ENCODE peak calls at places on chromosome X, in seven cellular contexts. D is fibroblast of lung, M is pancreas, I is HCT116, H is tibial artery, K is AG04450, X is K562. R is an unnamed sample.

GRCh38 chrX:1477229-1477628 is 24.5 kb upstream of the ASMTL start:
- DNase-seq in D (no peak), I (no peak), H (no peak), M (no peak), K (no peak), X (no peak), R (no peak)

GRCh38 chrX:10769165-10769564 is 148.8 kb upstream of the MID1 start:
- DNase-seq in D (peak), H (no peak), X (peak), K (no peak), I (peak), M (no peak), R (no peak)

GRCh38 chrX:67544281-67544680 is 460 bp downstream of the AR start:
- DNase-seq in M (no peak), K (no peak), H (peak), I (no peak), D (peak), X (no peak), R (no peak)

GRCh38 chrX:132426695-132427281 is 62.0 kb downstream of the MBNL3 start:
- DNase-seq in M (no peak), D (peak), X (no peak), K (peak), H (no peak), I (no peak), R (no peak)

GRCh38 chrX:132219343-132219768 is at the start of gene RAP2C:
- DNase-seq in H (peak), K (no peak), M (peak), I (peak), X (peak), D (peak), R (peak)

GRCh38 chrX:54920610-54921426 is at the start of gene TRO:
- DNase-seq in I (no peak), D (peak), H (no peak), K (no peak), X (no peak), M (no peak), R (no peak)

GRCh38 chrX:82764521-82764920 is 743.6 kb upstream of the POU3F4 start:
- DNase-seq in K (no peak), M (no peak), X (no peak), I (no peak), H (no peak), D (no peak), R (no peak)

GRCh38 chrX:44344194-44344593 is 722 bp upstream of the EFHC2 start:
- DNase-seq in M (no peak), K (no peak), D (no peak), I (no peak), X (peak), H (peak), R (no peak)

GRCh38 chrX:49932786-49933185 is 10.4 kb downstream of the CLCN5 start:
- DNase-seq in M (no peak), H (no peak), D (no peak), X (no peak), I (no peak), K (no peak), R (no peak)

GRCh38 chrX:42952621-42953020 is 174.7 kb upstream of the PPP1R2C start:
- DNase-seq in M (no peak), K (no peak), D (no peak), H (no peak), I (no peak), X (no peak), R (no peak)

GRCh38 chrX:136176399-136176825 is 29.1 kb downstream of the FHL1 start:
- DNase-seq in H (peak), X (no peak), I (no peak), D (peak), M (no peak), K (peak), R (no peak)

GRCh38 chrX:51802917-51803688 is 59.9 kb downstream of the GSPT2 start:
- DNase-seq in K (peak), D (peak), X (peak), M (peak), I (peak), H (no peak), R (peak)

GRCh38 chrX:102338162-102338561 is 91.2 kb downstream of the NXF2 start:
- DNase-seq in K (no peak), X (no peak), I (no peak), M (peak), H (no peak), D (no peak), R (no peak)

GRCh38 chrX:71650333-71650969 is 16.9 kb upstream of the LOC101059915 start:
- DNase-seq in K (no peak), I (no peak), D (no peak), X (no peak), H (no peak), M (no peak), R (no peak)
- TF ChIP-seq CTCF in K (no peak), I (no peak), D (no peak), X (peak), H (no peak), M (no peak), R (no peak)

DNA sequence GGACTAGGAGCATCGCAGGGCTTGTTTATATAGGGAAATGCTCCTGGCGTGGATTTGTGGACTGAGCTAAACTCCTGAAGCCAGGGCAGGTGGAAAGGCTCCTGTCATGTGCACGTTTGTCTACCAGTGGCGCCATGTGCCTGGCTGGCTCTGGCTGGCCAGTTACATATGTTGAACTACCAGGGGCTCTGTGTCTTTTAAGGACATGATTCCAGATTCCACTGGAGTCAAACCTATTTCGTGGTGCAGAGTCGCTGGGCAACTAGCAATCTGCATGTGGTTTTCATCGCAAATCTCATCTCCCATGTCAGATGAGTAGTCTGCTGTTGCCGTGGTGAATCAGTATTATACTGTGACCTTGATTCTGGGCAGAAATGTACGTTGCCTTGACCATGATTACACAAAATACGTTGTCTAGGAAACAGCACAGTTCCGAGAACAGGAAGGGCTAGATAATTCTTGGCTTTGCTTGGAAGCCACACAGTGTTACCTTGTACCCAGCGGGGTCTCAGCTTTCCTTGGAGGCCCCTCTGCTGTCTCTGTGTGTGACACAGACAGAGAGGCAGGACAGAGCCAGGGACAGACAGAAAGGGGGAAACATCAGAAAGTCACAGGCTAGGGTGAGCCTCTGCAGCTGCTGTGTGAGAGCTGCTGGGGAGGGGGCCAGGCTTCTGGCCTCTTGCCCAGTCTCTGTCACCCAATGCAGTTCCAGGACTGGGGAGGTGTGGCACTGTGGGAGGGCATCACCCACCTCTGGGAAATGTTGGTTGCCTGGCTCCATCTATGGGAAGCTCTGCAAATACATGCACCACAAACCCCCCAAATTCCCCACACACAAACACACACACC is 19.2 kb downstream of the PNMA6E start:
- DNase-seq in H (no peak), D (peak), M (peak), I (no peak), X (peak), K (peak), R (peak)
- TF ChIP-seq CTCF in H (no peak), D (peak), M (no peak), I (no peak), X (peak), K (peak), R (no peak)

GRCh38 chrX:119292445-119292844 is 56.4 kb downstream of the PGRMC1 start:
- DNase-seq in D (no peak), H (no peak), I (no peak), X (no peak), K (no peak), M (no peak), R (no peak)

GRCh38 chrX:119288890-119289393 is 52.9 kb downstream of the PGRMC1 start:
- DNase-seq in H (no peak), X (no peak), K (no peak), D (no peak), M (no peak), I (no peak), R (no peak)
- TF ChIP-seq CTCF in H (no peak), X (no peak), K (no peak), D (no peak), M (no peak), I (no peak), R (no peak)

GRCh38 chrX:107470971-107471370 is 21.5 kb downstream of the FRMPD3 start:
- DNase-seq in K (no peak), X (no peak), H (no peak), I (no peak), D (no peak), M (no peak), R (no peak)
- TF ChIP-seq CTCF in K (no peak), X (peak), H (no peak), I (no peak), D (no peak), M (no peak), R (no peak)

GRCh38 chrX:149830192-149830873 is 48.6 kb downstream of the MAGEA9 start:
- DNase-seq in X (no peak), D (peak), M (no peak), K (no peak), H (no peak), I (no peak), R (no peak)

GRCh38 chrX:149827254-149827653 is 45.5 kb downstream of the MAGEA9 start:
- DNase-seq in K (no peak), I (no peak), X (no peak), M (no peak), H (no peak), D (no peak), R (no peak)

GRCh38 chrX:149829751-149830191 is 48.0 kb downstream of the MAGEA9 start:
- DNase-seq in D (peak), M (no peak), K (no peak), I (no peak), H (no peak), X (no peak), R (no peak)

DNA sequence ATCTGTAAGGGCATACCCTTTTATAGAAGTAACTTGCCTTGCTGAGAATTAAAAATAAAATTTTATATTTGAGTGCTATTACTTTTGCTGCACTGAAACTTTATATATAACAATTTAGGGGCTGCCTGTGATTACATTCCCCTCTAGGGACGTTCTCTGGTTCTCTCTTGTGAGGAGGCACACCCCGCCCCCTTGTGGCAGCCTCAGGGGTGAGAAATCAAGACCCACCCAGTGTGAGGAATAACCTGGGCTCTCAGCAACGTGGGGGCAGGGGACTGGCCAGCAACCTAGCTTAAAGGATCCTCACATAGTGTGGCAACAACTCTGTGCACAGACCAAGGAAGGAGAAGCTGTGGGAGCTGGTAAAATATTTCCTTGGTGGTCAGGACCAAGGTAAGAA is 43.7 kb downstream of the MAGEA9 start:
- DNase-seq in I (peak), K (no peak), M (no peak), H (no peak), D (no peak), X (no peak), R (peak)
- TF ChIP-seq CTCF in I (peak), K (peak), M (no peak), H (no peak), D (peak), X (peak), R (peak)

R was measured in Calu3.